ENCODE peak calls at places on chromosomes 5 and 9, in nine cellular contexts. L is GM23338; A is BJ; H is NCI-H510A treated with DMSO at 0.1 percent for 48 hours; C is chondrocyte; R is lower leg skin; F is stimulated activated CD4-positive, alpha-beta T cell treated with anti-CD3 and anti-CD28 coated beads, Interleukin-12 subunit alpha, Interleukin-12 subunit beta, amount 100 ng/mL, for 48 hours; N is type B pancreatic cell; J is left cardiac atrium. G is an unnamed sample.

GRCh38 chr5:61493973-61494372 is 161.9 kb downstream of the ZSWIM6 start:
- DNase-seq in L (no peak), A (no peak), H (no peak), C (no peak), R (no peak), F (no peak), N (no peak), J (no peak), G (no peak)

GRCh38 chr5:93337138-93337537 is 243.9 kb downstream of the NR2F1-AS1 start:
- DNase-seq in L (no peak), A (no peak), H (no peak), C (no peak), R (no peak), F (no peak), N (no peak), J (no peak), G (no peak)

GRCh38 chr5:164672931-164673694 is 1167.7 kb downstream of the MAT2B start:
- DNase-seq in L (no peak), A (no peak), H (no peak), C (no peak), R (no peak), F (no peak), N (no peak), J (no peak), G (no peak)

GRCh38 chr5:36414869-36415282 is 113.2 kb upstream of the RANBP3L start:
- DNase-seq in L (peak; percentile 69), A (no peak), H (no peak), C (no peak), R (no peak), F (no peak), N (no peak), J (no peak), G (no peak)

GRCh38 chr5:170486366-170486765 is 17.5 kb upstream of the KCNIP1 start:
- DNase-seq in L (no peak), A (no peak), H (no peak), C (no peak), R (no peak), F (no peak), N (no peak), J (no peak), G (no peak)

GRCh38 chr5:74638776-74639537 is 1.6 kb downstream of the ENC1 start:
- DNase-seq in L (no peak), A (no peak), H (peak; percentile 6), C (no peak), R (no peak), F (no peak), N (no peak), J (no peak), G (no peak)

GRCh38 chr5:145509336-145510150 is 325.6 kb downstream of the PRELID2 start:
- DNase-seq in L (no peak), A (no peak), H (no peak), C (no peak), R (no peak), F (no peak), N (no peak), J (no peak), G (no peak)

GRCh38 chr9:14198049-14198448 is 115.9 kb downstream of the NFIB start:
- DNase-seq in L (no peak), A (no peak), H (no peak), C (no peak), R (no peak), F (no peak), N (no peak), J (no peak), G (no peak)

GRCh38 chr9:112169368-112169767 is 5.7 kb downstream of the SUSD1 start:
- DNase-seq in L (no peak), A (no peak), H (no peak), C (no peak), R (no peak), F (no peak), N (no peak), J (no peak), G (no peak)

GRCh38 chr5:141757402-141757801 is 75.4 kb upstream of the ARAP3 start:
- DNase-seq in L (peak; percentile 78), A (no peak), H (no peak), C (no peak), R (no peak), F (no peak), N (no peak), J (no peak), G (no peak)

GRCh38 chr9:78566948-78567675 is 270.2 kb downstream of the PSAT1 start:
- DNase-seq in L (no peak), A (no peak), H (no peak), C (no peak), R (no peak), F (no peak), N (no peak), J (no peak), G (no peak)

GRCh38 chr9:6827370-6827949 is 69.7 kb downstream of the KDM4C start:
- DNase-seq in L (peak; percentile 87), A (no peak), H (peak; percentile 32), C (no peak), R (no peak), F (peak; percentile 63), N (no peak), J (no peak), G (peak; percentile 7)

GRCh38 chr5:149834246-149834855 is 104.2 kb downstream of the PPARGC1B start:
- DNase-seq in L (peak; percentile 91), A (peak; percentile 41), H (peak; percentile 86), C (no peak), R (peak; percentile 71), F (peak; percentile 64), N (no peak), J (no peak), G (peak; percentile 36)

GRCh38 chr5:164649266-164649665 is 1143.8 kb downstream of the MAT2B start:
- DNase-seq in L (no peak), A (no peak), H (no peak), C (no peak), R (no peak), F (no peak), N (no peak), J (no peak), G (no peak)

GRCh38 chr5:115424030-115424429 is 120.5 kb downstream of the FEM1C start:
- DNase-seq in L (no peak), A (no peak), H (peak; percentile 29), C (no peak), R (no peak), F (no peak), N (no peak), J (no peak), G (no peak)

GRCh38 chr5:9838906-9839305 is 208.8 kb upstream of the TAS2R1 start:
- DNase-seq in L (no peak), A (no peak), H (peak; percentile 48), C (no peak), R (no peak), F (no peak), N (no peak), J (no peak), G (no peak)

GRCh38 chr5:21212026-21212425 is 1224.0 kb upstream of the CDH18 start:
- DNase-seq in L (no peak), A (no peak), H (no peak), C (no peak), R (no peak), F (no peak), N (no peak), J (no peak), G (no peak)

GRCh38 chr5:96288845-96289185 is 144.2 kb downstream of the PCSK1 start:
- DNase-seq in L (no peak), A (no peak), H (no peak), C (no peak), R (no peak), F (no peak), N (no peak), J (no peak), G (no peak)

GRCh38 chr5:138978085-138978484 is 103.0 kb upstream of the LRRTM2 start:
- DNase-seq in L (no peak), A (no peak), H (no peak), C (no peak), R (no peak), F (no peak), N (no peak), J (no peak), G (no peak)

GRCh38 chr5:153798830-153799229 is 239.9 kb downstream of the FAM114A2 start:
- DNase-seq in L (no peak), A (no peak), H (no peak), C (no peak), R (no peak), F (no peak), N (no peak), J (no peak), G (no peak)

GRCh38 chr9:87712801-87713277 is 13.1 kb upstream of the CTSL start:
- DNase-seq in L (no peak), A (no peak), H (no peak), C (no peak), R (no peak), F (no peak), N (no peak), J (no peak), G (no peak)

G was measured in central memory CD4-positive, alpha-beta T cell.